ENCODE peak calls at places on chromosomes 11 and 22, in eight cellular contexts. One of them, this sample, is unnamed.

GRCh38 chr11:118230088-118230487 is 5.3 kb upstream of the JAML start:
- DNase-seq in fibroblast of pulmonary artery: no peak
- DNase-seq in BJ: no peak
- DNase-seq in CD8-positive, alpha-beta T cell: peak; percentile 26
- DNase-seq in HFF-Myc: no peak
- DNase-seq in astrocyte: no peak
- DNase-seq in NB4: no peak
- DNase-seq in astrocyte of the spinal cord: no peak
- DNase-seq in this sample: no peak

GRCh38 chr22:49825944-49826602 is 1.6 kb downstream of the BRD1 start:
- DNase-seq in astrocyte of the spinal cord: peak; percentile 37
- DNase-seq in fibroblast of pulmonary artery: peak; percentile 22
- DNase-seq in astrocyte: peak; percentile 38
- DNase-seq in HFF-Myc: no peak
- DNase-seq in BJ: no peak
- DNase-seq in CD8-positive, alpha-beta T cell: peak; percentile 36
- DNase-seq in NB4: peak; percentile 69
- DNase-seq in this sample: peak; percentile 27

GRCh38 chr11:125886997-125887372 is 483 bp upstream of the HYLS1 start:
- DNase-seq in astrocyte: no peak
- DNase-seq in astrocyte of the spinal cord: no peak
- DNase-seq in CD8-positive, alpha-beta T cell: no peak
- DNase-seq in BJ: no peak
- DNase-seq in fibroblast of pulmonary artery: peak; percentile 12
- DNase-seq in HFF-Myc: no peak
- DNase-seq in NB4: peak; percentile 89
- DNase-seq in this sample: no peak

GRCh38 chr11:574632-575323 is 1.5 kb upstream of the PHRF1 start:
- DNase-seq in fibroblast of pulmonary artery: no peak
- DNase-seq in HFF-Myc: no peak
- DNase-seq in NB4: no peak
- DNase-seq in CD8-positive, alpha-beta T cell: no peak
- DNase-seq in astrocyte: no peak
- DNase-seq in BJ: no peak
- DNase-seq in astrocyte of the spinal cord: no peak
- DNase-seq in this sample: no peak

GRCh38 chr11:7256943-7257342 is 5.2 kb downstream of the SYT9 start:
- DNase-seq in NB4: no peak
- DNase-seq in BJ: no peak
- DNase-seq in astrocyte of the spinal cord: no peak
- DNase-seq in CD8-positive, alpha-beta T cell: no peak
- DNase-seq in fibroblast of pulmonary artery: no peak
- DNase-seq in astrocyte: no peak
- DNase-seq in HFF-Myc: no peak
- DNase-seq in this sample: no peak

GRCh38 chr11:65448418-65449196 is 26.0 kb downstream of the NEAT1 start:
- DNase-seq in NB4: no peak
- DNase-seq in CD8-positive, alpha-beta T cell: no peak
- DNase-seq in astrocyte: no peak
- DNase-seq in BJ: no peak
- DNase-seq in astrocyte of the spinal cord: peak; percentile 68
- DNase-seq in fibroblast of pulmonary artery: peak; percentile 73
- DNase-seq in HFF-Myc: no peak
- DNase-seq in this sample: no peak

GRCh38 chr11:13889566-13890214 is 72.8 kb upstream of the SPON1 start:
- DNase-seq in astrocyte of the spinal cord: no peak
- DNase-seq in HFF-Myc: no peak
- DNase-seq in BJ: no peak
- DNase-seq in astrocyte: no peak
- DNase-seq in fibroblast of pulmonary artery: no peak
- DNase-seq in NB4: no peak
- DNase-seq in CD8-positive, alpha-beta T cell: no peak
- DNase-seq in this sample: no peak

GRCh38 chr11:134278356-134278755 is 2.2 kb downstream of the GLB1L3 start:
- DNase-seq in astrocyte: no peak
- DNase-seq in astrocyte of the spinal cord: no peak
- DNase-seq in BJ: no peak
- DNase-seq in HFF-Myc: no peak
- DNase-seq in fibroblast of pulmonary artery: no peak
- DNase-seq in NB4: no peak
- DNase-seq in CD8-positive, alpha-beta T cell: no peak
- DNase-seq in this sample: no peak

GRCh38 chr11:64250875-64251721 is at the start of gene PLCB3:
- DNase-seq in fibroblast of pulmonary artery: no peak
- DNase-seq in HFF-Myc: no peak
- DNase-seq in astrocyte: no peak
- DNase-seq in CD8-positive, alpha-beta T cell: no peak
- DNase-seq in astrocyte of the spinal cord: no peak
- DNase-seq in NB4: peak; percentile 68
- DNase-seq in BJ: no peak
- DNase-seq in this sample: peak; percentile 79

GRCh38 chr22:39967996-39968968 is 8.1 kb downstream of the TMA7B start:
- DNase-seq in HFF-Myc: no peak
- DNase-seq in BJ: no peak
- DNase-seq in fibroblast of pulmonary artery: peak; percentile 70
- DNase-seq in astrocyte: no peak
- DNase-seq in astrocyte of the spinal cord: peak; percentile 13
- DNase-seq in CD8-positive, alpha-beta T cell: no peak
- DNase-seq in NB4: no peak
- DNase-seq in this sample: no peak

GRCh38 chr22:33047744-33048143 is 10.4 kb downstream of the SYN3 start:
- DNase-seq in CD8-positive, alpha-beta T cell: no peak
- DNase-seq in HFF-Myc: no peak
- DNase-seq in astrocyte of the spinal cord: no peak
- DNase-seq in fibroblast of pulmonary artery: no peak
- DNase-seq in NB4: no peak
- DNase-seq in BJ: no peak
- DNase-seq in astrocyte: no peak
- DNase-seq in this sample: no peak

GRCh38 chr11:33256808-33257159 is 397 bp upstream of the HIPK3 start:
- DNase-seq in astrocyte: no peak
- DNase-seq in HFF-Myc: no peak
- DNase-seq in BJ: no peak
- DNase-seq in NB4: no peak
- DNase-seq in CD8-positive, alpha-beta T cell: no peak
- DNase-seq in fibroblast of pulmonary artery: no peak
- DNase-seq in astrocyte of the spinal cord: no peak
- DNase-seq in this sample: no peak

GRCh38 chr11:33256031-33256807 is 962 bp upstream of the HIPK3 start:
- DNase-seq in NB4: no peak
- DNase-seq in astrocyte of the spinal cord: peak; percentile 12
- DNase-seq in BJ: no peak
- DNase-seq in HFF-Myc: no peak
- DNase-seq in astrocyte: no peak
- DNase-seq in CD8-positive, alpha-beta T cell: no peak
- DNase-seq in fibroblast of pulmonary artery: no peak
- DNase-seq in this sample: no peak

GRCh38 chr11:33258631-33259184 is 1.5 kb downstream of the HIPK3 start:
- DNase-seq in astrocyte: peak; percentile 66
- DNase-seq in fibroblast of pulmonary artery: peak; percentile 69
- DNase-seq in HFF-Myc: no peak
- DNase-seq in astrocyte of the spinal cord: peak; percentile 72
- DNase-seq in BJ: no peak
- DNase-seq in CD8-positive, alpha-beta T cell: no peak
- DNase-seq in NB4: no peak
- DNase-seq in this sample: no peak

GRCh38 chr11:33257897-33258630 is 883 bp downstream of the HIPK3 start:
- DNase-seq in astrocyte: peak; percentile 66
- DNase-seq in fibroblast of pulmonary artery: peak; percentile 94
- DNase-seq in CD8-positive, alpha-beta T cell: peak; percentile 48
- DNase-seq in HFF-Myc: no peak
- DNase-seq in astrocyte of the spinal cord: peak; percentile 89
- DNase-seq in NB4: peak; percentile 93
- DNase-seq in BJ: peak; percentile 44
- DNase-seq in this sample: peak; percentile 85

GRCh38 chr11:33257160-33257896 is at the start of gene HIPK3:
- DNase-seq in HFF-Myc: no peak
- DNase-seq in astrocyte: peak; percentile 51
- DNase-seq in fibroblast of pulmonary artery: peak; percentile 75
- DNase-seq in CD8-positive, alpha-beta T cell: peak; percentile 45
- DNase-seq in BJ: no peak
- DNase-seq in NB4: peak; percentile 88
- DNase-seq in astrocyte of the spinal cord: peak; percentile 70
- DNase-seq in this sample: peak; percentile 86
- TF ChIP-seq CTCF in HFF-Myc: no peak
- TF ChIP-seq CTCF in astrocyte: no peak
- TF ChIP-seq CTCF in fibroblast of pulmonary artery: no peak
- TF ChIP-seq CTCF in CD8-positive, alpha-beta T cell: peak; percentile 15
- TF ChIP-seq CTCF in BJ: no peak
- TF ChIP-seq CTCF in NB4: no peak
- TF ChIP-seq CTCF in astrocyte of the spinal cord: peak; percentile 9
- TF ChIP-seq CTCF in this sample: no peak

GRCh38 chr22:46113910-46114517 is 36.3 kb upstream of the PPARA start:
- DNase-seq in HFF-Myc: no peak
- DNase-seq in fibroblast of pulmonary artery: no peak
- DNase-seq in CD8-positive, alpha-beta T cell: no peak
- DNase-seq in astrocyte of the spinal cord: no peak
- DNase-seq in astrocyte: no peak
- DNase-seq in NB4: no peak
- DNase-seq in BJ: no peak
- DNase-seq in this sample: no peak

GRCh38 chr22:46113110-46113909 is 37.0 kb upstream of the PPARA start:
- DNase-seq in CD8-positive, alpha-beta T cell: no peak
- DNase-seq in fibroblast of pulmonary artery: no peak
- DNase-seq in HFF-Myc: no peak
- DNase-seq in astrocyte: no peak
- DNase-seq in NB4: no peak
- DNase-seq in BJ: no peak
- DNase-seq in astrocyte of the spinal cord: no peak
- DNase-seq in this sample: no peak

GRCh38 chr22:46115388-46115678 is 35.0 kb upstream of the PPARA start:
- DNase-seq in NB4: no peak
- DNase-seq in astrocyte of the spinal cord: no peak
- DNase-seq in HFF-Myc: no peak
- DNase-seq in CD8-positive, alpha-beta T cell: no peak
- DNase-seq in fibroblast of pulmonary artery: no peak
- DNase-seq in BJ: no peak
- DNase-seq in astrocyte: no peak
- DNase-seq in this sample: no peak

GRCh38 chr22:46115755-46116490 is 34.4 kb upstream of the PPARA start:
- DNase-seq in CD8-positive, alpha-beta T cell: no peak
- DNase-seq in astrocyte: no peak
- DNase-seq in fibroblast of pulmonary artery: no peak
- DNase-seq in NB4: no peak
- DNase-seq in HFF-Myc: no peak
- DNase-seq in astrocyte of the spinal cord: no peak
- DNase-seq in BJ: no peak
- DNase-seq in this sample: no peak

DNA sequence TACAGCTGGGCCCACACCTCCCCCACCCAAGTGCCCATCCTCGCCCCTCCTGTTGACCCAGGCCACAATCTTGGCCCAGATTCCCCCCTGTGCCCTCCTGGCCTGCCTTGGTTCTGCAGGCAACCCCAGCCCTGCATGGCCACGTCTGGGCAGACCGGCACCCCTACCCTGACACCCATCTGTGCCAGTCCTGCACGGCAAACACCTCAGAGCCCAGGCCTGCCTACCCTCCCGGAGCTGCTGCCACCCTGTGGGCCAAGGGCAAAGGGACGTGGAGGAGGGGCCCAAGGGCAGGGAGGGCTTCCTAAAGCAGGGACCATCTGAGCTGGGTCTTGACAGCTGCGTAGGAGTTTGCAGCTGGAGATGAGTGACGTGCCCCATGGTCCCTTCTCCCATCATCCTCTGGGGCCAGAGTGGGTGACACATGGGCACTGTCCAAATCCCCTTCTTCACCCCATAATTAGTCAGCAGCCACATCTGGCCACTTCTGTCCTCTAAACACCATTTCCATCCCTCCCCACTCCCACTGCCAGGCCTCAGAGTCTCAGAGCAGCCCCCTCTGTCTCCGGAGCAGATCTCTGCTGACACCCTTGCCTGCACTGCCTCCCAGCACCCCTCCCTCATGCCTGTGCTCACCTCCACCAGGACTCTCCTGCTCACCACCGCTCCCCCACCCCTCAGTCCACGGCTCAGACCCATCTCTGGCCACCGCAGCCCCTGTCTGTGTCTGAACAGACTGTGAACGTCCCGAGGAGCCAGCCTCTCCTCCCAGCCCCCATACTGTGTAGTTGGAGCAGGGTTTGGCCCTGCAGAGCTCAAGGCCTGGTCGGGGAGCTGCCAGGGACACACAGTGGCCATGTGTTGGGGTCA is 35.6 kb upstream of the PPARA start:
- DNase-seq in NB4: peak; percentile 27
- DNase-seq in fibroblast of pulmonary artery: no peak
- DNase-seq in astrocyte of the spinal cord: no peak
- DNase-seq in BJ: no peak
- DNase-seq in astrocyte: no peak
- DNase-seq in HFF-Myc: no peak
- DNase-seq in CD8-positive, alpha-beta T cell: no peak
- DNase-seq in this sample: no peak
- TF ChIP-seq CTCF in NB4: no peak
- TF ChIP-seq CTCF in fibroblast of pulmonary artery: no peak
- TF ChIP-seq CTCF in astrocyte of the spinal cord: no peak
- TF ChIP-seq CTCF in BJ: no peak
- TF ChIP-seq CTCF in astrocyte: no peak
- TF ChIP-seq CTCF in HFF-Myc: no peak
- TF ChIP-seq CTCF in CD8-positive, alpha-beta T cell: no peak
- TF ChIP-seq CTCF in this sample: no peak

GRCh38 chr11:67439321-67440228 is 2.1 kb upstream of the PTPRCAP start:
- DNase-seq in astrocyte: no peak
- DNase-seq in astrocyte of the spinal cord: peak; percentile 10
- DNase-seq in HFF-Myc: no peak
- DNase-seq in NB4: peak; percentile 79
- DNase-seq in CD8-positive, alpha-beta T cell: no peak
- DNase-seq in fibroblast of pulmonary artery: no peak
- DNase-seq in BJ: no peak
- DNase-seq in this sample: no peak
- TF ChIP-seq CTCF in astrocyte: no peak
- TF ChIP-seq CTCF in astrocyte of the spinal cord: peak; percentile 25
- TF ChIP-seq CTCF in HFF-Myc: peak; percentile 5
- TF ChIP-seq CTCF in NB4: peak; percentile 65
- TF ChIP-seq CTCF in CD8-positive, alpha-beta T cell: no peak
- TF ChIP-seq CTCF in fibroblast of pulmonary artery: peak; percentile 13
- TF ChIP-seq CTCF in BJ: peak; percentile 30
- TF ChIP-seq CTCF in this sample: no peak

DNA sequence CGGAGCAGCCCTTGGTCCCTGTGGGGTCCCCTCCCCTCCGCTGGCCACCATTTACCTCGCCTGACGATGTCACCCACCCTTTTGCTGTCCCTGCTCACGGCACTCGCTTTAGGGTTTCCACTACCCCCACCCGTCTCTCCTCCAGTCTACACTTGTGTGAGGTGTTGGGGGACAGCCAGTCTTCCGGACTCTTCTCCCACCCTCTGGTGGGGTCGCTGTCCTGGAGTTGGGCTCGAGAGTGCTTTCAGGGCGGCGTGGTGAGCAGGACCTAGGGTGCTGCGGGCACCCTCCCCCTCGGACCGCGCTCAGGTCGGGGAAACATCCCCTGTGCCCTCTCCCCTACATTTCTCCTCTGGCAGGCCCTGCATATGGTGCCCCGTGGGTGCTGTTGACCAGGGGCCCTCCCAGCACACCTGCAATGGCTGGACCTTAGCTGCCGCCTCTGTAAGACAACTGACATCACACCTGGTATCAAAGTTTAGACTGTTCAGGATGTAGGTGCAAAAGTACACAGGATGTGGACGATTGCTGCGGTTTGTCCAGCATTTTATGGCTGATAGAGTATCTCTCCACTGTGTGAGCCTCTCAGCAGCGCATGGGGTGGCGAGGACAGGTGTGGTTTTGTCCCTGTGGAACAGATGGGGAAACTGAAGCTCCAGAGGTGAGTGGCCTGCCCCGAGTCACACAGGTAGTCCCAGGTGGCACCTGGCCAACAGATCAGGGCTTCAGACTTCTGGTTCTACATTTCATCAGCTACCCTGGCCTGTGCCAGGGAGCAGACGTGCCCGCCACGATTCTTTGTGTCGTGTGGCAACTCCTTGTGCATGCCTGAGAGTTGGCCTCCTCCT is 1.1 kb downstream of the GRK2 start:
- DNase-seq in astrocyte: no peak
- DNase-seq in HFF-Myc: no peak
- DNase-seq in NB4: peak; percentile 70
- DNase-seq in CD8-positive, alpha-beta T cell: no peak
- DNase-seq in astrocyte of the spinal cord: no peak
- DNase-seq in BJ: no peak
- DNase-seq in fibroblast of pulmonary artery: no peak
- DNase-seq in this sample: no peak
- TF ChIP-seq CTCF in astrocyte: no peak
- TF ChIP-seq CTCF in HFF-Myc: no peak
- TF ChIP-seq CTCF in NB4: no peak
- TF ChIP-seq CTCF in CD8-positive, alpha-beta T cell: no peak
- TF ChIP-seq CTCF in astrocyte of the spinal cord: no peak
- TF ChIP-seq CTCF in BJ: no peak
- TF ChIP-seq CTCF in fibroblast of pulmonary artery: no peak
- TF ChIP-seq CTCF in this sample: no peak

This sample was measured in nephron progenitor cell.